ENCODE peak calls at places on chromosomes 16 and 17, in six cellular contexts. F is MM.1S, M is DND-41, U is PC-3, V is IMR-90, T is H1. E is an unnamed sample.
A peak's percentile ranks its signal among the peaks of the same experiment; 100 is the strongest.

GRCh38 chr17:32873114-32873513 is 3.8 kb downstream of the MYO1D start:
- DNase-seq in V (no peak), F (no peak), M (no peak), T (no peak), U (peak; percentile 36), E (no peak)

GRCh38 chr17:39800540-39800939 is 62.8 kb downstream of the GRB7 start:
- DNase-seq in T (no peak), V (no peak), U (no peak), M (peak; percentile 73), F (peak; percentile 90), E (no peak)

GRCh38 chr16:1093284-1094123 is 2.5 kb downstream of the C1QTNF8 start:
- DNase-seq in V (no peak), F (no peak), U (no peak), T (no peak), M (no peak), E (no peak)

GRCh38 chr17:4584835-4585187 is 482 bp downstream of the SMTNL2 start:
- DNase-seq in M (no peak), F (no peak), T (no peak), V (no peak), U (no peak), E (peak; percentile 82)

GRCh38 chr16:55530316-55530856 is 21.5 kb downstream of the LPCAT2 start:
- DNase-seq in U (peak; percentile 33), T (no peak), M (no peak), F (no peak), V (no peak), E (no peak)

GRCh38 chr17:70848785-70849184 is 679.5 kb downstream of the KCNJ2 start:
- DNase-seq in U (peak; percentile 74), M (no peak), V (peak; percentile 78), T (no peak), F (no peak), E (no peak)

GRCh38 chr16:842631-843560 is 42.4 kb upstream of the GNG13 start:
- DNase-seq in U (no peak), M (no peak), F (no peak), T (no peak), V (no peak), E (peak; percentile 71)

GRCh38 chr17:79912552-79913330 is 73.5 kb upstream of the CBX4 start:
- DNase-seq in M (no peak), F (no peak), U (no peak), V (no peak), T (no peak), E (no peak)

GRCh38 chr16:65122974-65123845 is 1.3 kb upstream of the CDH11 start:
- DNase-seq in T (no peak), M (no peak), U (peak; percentile 48), F (no peak), V (peak; percentile 63), E (peak; percentile 88)

GRCh38 chr17:39165178-39165843 is 650 bp downstream of the ARL5C start:
- DNase-seq in T (no peak), F (no peak), U (no peak), M (no peak), V (no peak), E (no peak)

GRCh38 chr16:80100186-80100585 is 440.6 kb upstream of the DYNLRB2 start:
- DNase-seq in T (no peak), U (no peak), M (no peak), V (no peak), F (no peak), E (no peak)

GRCh38 chr16:84478172-84478948 is 26.1 kb downstream of the MEAK7 start:
- DNase-seq in U (peak; percentile 33), F (no peak), M (no peak), V (peak; percentile 88), T (no peak), E (no peak)

GRCh38 chr17:49491370-49491769 is 3.7 kb upstream of the NGFR start:
- DNase-seq in T (no peak), M (no peak), F (no peak), V (no peak), U (no peak), E (no peak)

GRCh38 chr17:55897301-55897700 is 146.4 kb downstream of the PCTP start:
- DNase-seq in F (no peak), T (no peak), V (no peak), M (no peak), U (no peak), E (no peak)

GRCh38 chr16:29644338-29644857 is 18.6 kb upstream of the SPN start:
- DNase-seq in U (no peak), V (no peak), T (no peak), M (no peak), F (no peak), E (no peak)

GRCh38 chr17:80292557-80292956 is 31.9 kb downstream of the RNF213 start:
- DNase-seq in V (no peak), T (no peak), U (no peak), M (no peak), F (no peak), E (peak; percentile 72)

GRCh38 chr16:81445143-81445922 is 725 bp downstream of the CMIP start:
- DNase-seq in V (peak; percentile 19), M (peak; percentile 59), F (peak; percentile 38), U (no peak), T (no peak), E (peak; percentile 87)
- TF ChIP-seq CTCF in V (peak; percentile 29), M (peak; percentile 40), F (peak; percentile 36), U (no peak), T (no peak), E (no peak)

GRCh38 chr16:51849715-51850114 is 697.2 kb downstream of the TOX3 start:
- DNase-seq in F (no peak), V (no peak), U (no peak), M (no peak), T (no peak), E (no peak)
- H3K9ac ChIP-seq in F (no peak overlapping the region), V (no peak overlapping the region), U (no peak overlapping the region), M (no peak overlapping the region), T (no peak overlapping the region), E (no peak overlapping the region)

DNA sequence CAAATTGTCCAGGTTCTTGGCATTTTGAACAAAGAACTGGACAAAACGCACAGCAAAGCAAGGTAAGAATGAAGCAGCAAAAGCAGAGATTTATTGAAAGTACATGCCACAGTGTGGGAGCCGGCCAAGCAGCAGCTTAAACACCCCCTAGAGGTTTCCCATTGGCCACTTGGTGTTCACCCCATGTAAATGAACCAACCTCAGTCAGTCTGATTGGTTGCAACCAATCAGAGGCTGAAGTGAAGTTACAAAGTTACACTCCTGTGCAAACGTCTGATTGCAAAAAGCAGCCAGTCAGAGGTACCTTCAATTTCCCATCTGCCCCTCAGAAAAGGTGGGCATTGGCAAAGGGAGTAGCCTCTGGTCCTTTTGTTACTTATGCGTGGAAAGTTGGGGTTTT is 8.8 kb upstream of the ZNF263 start:
- DNase-seq in F (peak; percentile 20), T (no peak), M (no peak), U (peak; percentile 2), V (peak; percentile 30), E (no peak)
- H3K9me3 ChIP-seq in F (no peaks in the 10 kb centered on the region), T (no peaks in the 10 kb centered on the region), M (no peaks in the 10 kb centered on the region), U (no peaks in the 10 kb centered on the region), V (no peaks in the 10 kb centered on the region), E (no peaks in the 10 kb centered on the region)

GRCh38 chr16:53207810-53208752 is 153.3 kb downstream of the CHD9 start:
- DNase-seq in M (peak; percentile 79), V (peak; percentile 83), U (peak; percentile 66), F (no peak), T (peak; percentile 31), E (no peak)
- TF ChIP-seq CTCF in M (peak; percentile 84), V (peak; percentile 72), U (peak; percentile 64), F (no peak), T (peak; percentile 25), E (peak; percentile 53)

DNA sequence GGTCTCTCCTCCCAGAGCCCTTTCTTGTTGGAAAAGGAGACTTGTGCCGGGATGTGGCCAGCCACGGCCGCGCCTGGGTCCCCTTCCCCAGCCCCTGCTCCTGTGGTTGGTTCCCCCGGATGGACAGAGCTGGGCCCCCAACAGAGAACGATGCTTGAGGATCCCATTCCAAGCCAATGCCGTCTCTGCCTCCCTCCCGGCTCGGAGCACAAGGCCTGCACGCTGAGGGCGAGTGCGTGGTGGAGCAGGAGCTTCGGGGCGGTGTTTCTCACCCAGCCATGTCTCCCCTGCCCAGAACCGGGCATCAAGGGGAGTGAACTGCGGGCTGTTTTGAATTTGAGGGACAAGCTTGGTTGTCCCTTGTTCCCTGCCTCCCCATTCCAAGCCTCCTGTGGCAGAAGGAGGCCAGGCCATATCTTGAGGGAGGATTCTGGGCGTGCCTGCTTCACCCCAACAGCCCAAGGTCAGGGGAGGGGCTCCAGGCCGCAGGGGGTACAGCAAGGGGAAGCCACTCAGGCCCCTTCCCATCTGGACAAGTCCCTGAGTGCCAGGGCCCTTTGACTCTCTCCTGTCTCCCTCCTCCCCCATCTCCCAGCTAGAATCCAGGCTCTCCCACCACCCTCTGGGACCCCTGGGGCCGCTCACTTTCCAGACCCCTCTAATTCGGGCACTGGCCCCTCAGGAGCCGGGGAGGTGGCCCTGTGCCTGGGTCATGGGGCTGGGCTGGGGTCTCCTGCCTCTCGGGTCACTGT is 43.6 kb downstream of the SOCS3 start:
- DNase-seq in V (no peak), M (no peak), U (no peak), T (no peak), F (no peak), E (no peak)
- H3K9ac ChIP-seq in V (peak overlapping the region; percentile 66), M (no peak overlapping the region), U (peak overlapping the region; percentile 86), T (peak overlapping the region; percentile 21), F (no peak overlapping the region), E (peak overlapping the region; percentile 60)

E was measured in kidney.